ENCODE peak calls at places on chromosomes 12 and 14, in nine cellular contexts. Y is AG04450; J is HT-29; V is T-helper 9 cell; E is stomach; Q is T1000; C is stimulated activated CD8-positive, alpha-beta memory T cell treated with anti-CD3 and anti-CD28 coated beads, Interleukin-7, amount 100 ng/mL, for 24 hours; F is GM10248; H is A172. S is an unnamed sample.

GRCh38 chr12:32504626-32505025 is 105.3 kb downstream of the FGD4 start:
- DNase-seq in J (no peak), C (no peak), F (no peak), Q (no peak), Y (no peak), H (no peak), V (no peak), E (no peak), S (no peak)

GRCh38 chr14:28143340-28143739 is 623.2 kb upstream of the FOXG1 start:
- DNase-seq in H (no peak), E (no peak), F (no peak), Q (no peak), J (no peak), V (no peak), Y (no peak), C (no peak), S (no peak)

GRCh38 chr14:97264516-97265230 is 467.5 kb downstream of the VRK1 start:
- DNase-seq in J (no peak), C (no peak), H (no peak), Y (no peak), Q (no peak), E (no peak), F (no peak), V (no peak), S (no peak)

GRCh38 chr14:74618078-74618952 is 6.3 kb upstream of the LTBP2 start:
- DNase-seq in J (peak), E (peak), Q (no peak), Y (no peak), H (peak), C (peak), F (no peak), V (peak), S (no peak)

GRCh38 chr14:30874999-30875787 is 834 bp downstream of the COCH start:
- DNase-seq in Y (no peak), V (no peak), F (peak), J (no peak), H (no peak), E (no peak), Q (no peak), C (no peak), S (peak)

GRCh38 chr14:23800811-23801210 is 152.8 kb upstream of the DHRS4 start:
- DNase-seq in V (no peak), J (no peak), H (no peak), C (no peak), E (no peak), F (no peak), Q (no peak), Y (no peak), S (no peak)

GRCh38 chr12:2291182-2291832 is 238.5 kb downstream of the CACNA1C start:
- DNase-seq in E (no peak), C (no peak), Y (no peak), J (peak), V (no peak), Q (peak), F (peak), H (peak), S (peak)

GRCh38 chr14:104429291-104429861 is 150.2 kb upstream of the C14orf180 start:
- DNase-seq in H (no peak), Q (no peak), Y (no peak), V (no peak), J (no peak), E (no peak), C (no peak), F (no peak), S (no peak)

GRCh38 chr14:23085458-23085857 is 9.5 kb downstream of the ACIN1 start:
- DNase-seq in F (no peak), V (no peak), C (no peak), H (no peak), E (no peak), Y (no peak), J (no peak), Q (no peak), S (no peak)

GRCh38 chr14:71472281-71472960 is 459.8 kb upstream of the RGS6 start:
- DNase-seq in Y (no peak), Q (no peak), F (peak), C (no peak), E (no peak), H (no peak), V (no peak), J (no peak), S (no peak)

GRCh38 chr14:64303471-64303917 is 9.3 kb upstream of the ESR2 start:
- DNase-seq in V (no peak), Q (no peak), E (no peak), H (peak), J (peak), Y (no peak), C (no peak), F (peak), S (peak)

GRCh38 chr12:111274820-111275219 is 94.1 kb downstream of the PHETA1 start:
- DNase-seq in V (no peak), F (no peak), H (peak), J (no peak), E (no peak), Y (no peak), Q (no peak), C (no peak), S (no peak)

GRCh38 chr14:30906752-30907658 is 32.6 kb downstream of the COCH start:
- DNase-seq in Y (no peak), H (no peak), J (peak), Q (no peak), E (no peak), V (no peak), C (no peak), F (no peak), S (peak)

GRCh38 chr12:109165599-109165998 is 49.2 kb downstream of the ACACB start:
- DNase-seq in Y (peak), Q (no peak), J (no peak), H (peak), V (no peak), C (no peak), E (no peak), F (no peak), S (no peak)

GRCh38 chr14:51638071-51638944 is 13.4 kb upstream of the FRMD6 start:
- DNase-seq in C (no peak), Q (no peak), E (no peak), H (peak), F (no peak), V (no peak), J (peak), Y (no peak), S (no peak)

GRCh38 chr14:75514673-75515630 is 7.3 kb upstream of the BATF start:
- DNase-seq in E (no peak), F (peak), C (no peak), H (no peak), Q (no peak), Y (no peak), J (no peak), V (peak), S (no peak)

GRCh38 chr14:23360496-23360895 is 4.5 kb downstream of the EFS start:
- DNase-seq in C (no peak), J (no peak), E (no peak), Q (no peak), Y (no peak), F (no peak), V (no peak), H (no peak), S (peak)

GRCh38 chr14:77641534-77642341 is 25.3 kb upstream of the SPTLC2 start:
- DNase-seq in F (peak), V (peak), Q (no peak), E (peak), H (no peak), Y (no peak), J (peak), C (peak), S (peak)

GRCh38 chr14:94115068-94115591 is 4.6 kb downstream of the IFI27 start:
- DNase-seq in H (no peak), Q (no peak), E (peak), Y (no peak), J (no peak), F (no peak), V (no peak), C (no peak), S (peak)

GRCh38 chr12:91144053-91144452 is 32.8 kb upstream of the LUM start:
- DNase-seq in H (no peak), V (no peak), J (no peak), Q (no peak), F (no peak), C (no peak), Y (no peak), E (no peak), S (no peak)

GRCh38 chr14:66468778-66469367 is 17.3 kb upstream of the CCDC196 start:
- DNase-seq in J (no peak), E (no peak), Q (no peak), Y (no peak), C (no peak), H (no peak), V (no peak), F (no peak), S (no peak)

GRCh38 chr12:124543591-124544310 is 23.7 kb downstream of the NCOR2 start:
- DNase-seq in J (peak), C (no peak), V (no peak), F (no peak), E (no peak), Y (no peak), Q (no peak), H (no peak), S (no peak)

GRCh38 chr14:58638231-58639205 is 756 bp downstream of the DACT1 start:
- DNase-seq in E (no peak), C (no peak), F (peak), H (no peak), Y (no peak), Q (no peak), J (no peak), V (no peak), S (no peak)